ENCODE peak calls at places on chromosomes 7 and 10, in seven cellular contexts. V is vagina, D is body of pancreas, S is sigmoid colon, G is tibial nerve, A is thyroid gland, P is H54. R is an unnamed sample.

GRCh38 chr7:155288055-155288454 is 9.6 kb upstream of the INSIG1 start:
- DNase-seq in P (no peak), S (no peak), G (no peak), V (no peak), A (no peak), D (no peak), R (no peak)

GRCh38 chr10:1488970-1489548 is 248.3 kb downstream of the ADARB2 start:
- DNase-seq in D (no peak), P (no peak), S (no peak), V (no peak), A (no peak), G (no peak), R (no peak)

GRCh38 chr10:48603421-48604038 is 1.3 kb downstream of the ARHGAP22 start:
- DNase-seq in G (no peak), D (no peak), P (no peak), A (no peak), V (peak), S (peak), R (no peak)

GRCh38 chr7:26131056-26131589 is 20.9 kb upstream of the NFE2L3 start:
- DNase-seq in S (no peak), V (no peak), G (no peak), D (no peak), A (no peak), P (no peak), R (no peak)

GRCh38 chr7:38822556-38822955 is 86.4 kb downstream of the VPS41 start:
- DNase-seq in V (no peak), G (no peak), P (no peak), D (no peak), A (no peak), S (no peak), R (no peak)

GRCh38 chr10:121601458-121601857 is 3.2 kb upstream of the FGFR2 start:
- DNase-seq in V (no peak), S (no peak), G (no peak), A (no peak), P (no peak), D (no peak), R (no peak)

GRCh38 chr7:99762680-99763327 is 21.2 kb downstream of the CYP3A4 start:
- DNase-seq in P (peak), G (no peak), D (no peak), S (no peak), A (no peak), V (no peak), R (peak)

GRCh38 chr7:1725199-1725701 is 55.2 kb downstream of the ELFN1 start:
- DNase-seq in G (no peak), V (no peak), A (peak), D (peak), P (no peak), S (no peak), R (no peak)

GRCh38 chr7:33692956-33693355 is 212.4 kb upstream of the BMPER start:
- DNase-seq in G (no peak), P (peak), D (no peak), V (no peak), S (no peak), A (no peak), R (no peak)

GRCh38 chr10:36534471-36535002 is 590.9 kb upstream of the ANKRD30A start:
- DNase-seq in G (no peak), V (no peak), D (no peak), S (no peak), A (peak), P (peak), R (no peak)

GRCh38 chr7:14191686-14192098 is 202.2 kb upstream of the ETV1 start:
- DNase-seq in G (no peak), D (no peak), V (no peak), P (peak), S (no peak), A (no peak), R (no peak)

GRCh38 chr7:73864981-73865711 is 4.2 kb downstream of the TMEM270 start:
- DNase-seq in A (no peak), D (no peak), G (no peak), S (no peak), P (no peak), V (no peak), R (no peak)

GRCh38 chr10:100747826-100748231 is 2.4 kb downstream of the PAX2 start:
- DNase-seq in D (no peak), A (no peak), S (no peak), G (no peak), V (no peak), P (no peak), R (no peak)

GRCh38 chr10:42367532-42368230 is 270.7 kb downstream of the ZNF33B start:
- DNase-seq in P (peak), S (peak), V (no peak), G (peak), A (peak), D (peak), R (peak)

GRCh38 chr10:59019603-59020002 is 156.8 kb upstream of the PHYHIPL start:
- DNase-seq in G (no peak), D (no peak), V (no peak), S (no peak), A (no peak), P (no peak), R (no peak)

DNA sequence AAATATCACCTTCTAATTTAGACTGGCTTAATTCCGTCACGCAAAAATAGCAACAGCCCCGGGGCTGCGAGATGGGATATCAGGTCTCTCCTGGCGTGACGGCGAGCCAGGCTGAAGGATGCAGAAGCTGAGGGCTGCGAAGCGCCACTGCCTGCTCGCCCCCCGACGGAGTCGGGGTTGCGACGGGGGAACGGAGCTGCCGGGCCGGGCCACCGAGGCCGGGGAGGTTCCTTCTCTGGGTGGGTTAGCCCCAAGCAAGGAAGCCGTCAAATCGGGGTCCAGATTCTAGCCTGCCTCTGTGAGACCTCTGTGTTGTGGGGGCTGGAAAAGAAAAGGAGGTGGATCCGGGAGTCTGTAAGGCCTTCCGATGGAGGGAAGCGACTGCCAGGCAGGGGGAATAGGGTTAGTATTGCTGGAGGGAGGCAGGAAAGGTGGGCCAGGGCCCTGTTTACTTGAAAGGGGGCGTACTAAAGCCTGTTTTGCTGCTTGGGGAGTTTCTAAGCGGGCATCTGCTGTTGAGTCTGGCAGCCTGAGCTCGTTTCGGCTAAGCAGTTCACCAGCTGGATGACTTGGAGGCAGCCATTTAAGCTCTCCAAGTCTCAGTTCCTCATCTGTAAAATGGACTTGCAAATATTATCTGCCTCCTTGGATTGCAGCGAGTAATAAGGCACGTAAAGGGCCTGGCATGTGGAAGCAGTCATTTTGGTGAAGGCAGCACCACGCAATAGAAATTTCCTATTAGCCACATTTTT is 43.8 kb downstream of the LDB3 start:
- DNase-seq in D (peak), V (no peak), A (peak), S (peak), P (peak), G (no peak), R (peak)
- TF ChIP-seq POLR2A in D (no peak), V (no peak), A (no peak), S (no peak), P (no peak), G (no peak), R (no peak)

GRCh38 chr10:70477661-70478162 is 855 bp upstream of the PALD1 start:
- DNase-seq in A (no peak), G (no peak), D (no peak), V (no peak), P (no peak), S (no peak), R (peak)

GRCh38 chr10:70479161-70479531 is 579 bp downstream of the PALD1 start:
- DNase-seq in G (no peak), S (no peak), A (no peak), P (no peak), D (no peak), V (no peak), R (no peak)

GRCh38 chr10:70480254-70480861 is 1.8 kb downstream of the PALD1 start:
- DNase-seq in G (no peak), S (no peak), D (peak), A (no peak), P (no peak), V (no peak), R (no peak)

GRCh38 chr10:70479626-70480253 is 1.2 kb downstream of the PALD1 start:
- DNase-seq in D (no peak), P (no peak), G (no peak), V (no peak), S (no peak), A (no peak), R (no peak)

DNA sequence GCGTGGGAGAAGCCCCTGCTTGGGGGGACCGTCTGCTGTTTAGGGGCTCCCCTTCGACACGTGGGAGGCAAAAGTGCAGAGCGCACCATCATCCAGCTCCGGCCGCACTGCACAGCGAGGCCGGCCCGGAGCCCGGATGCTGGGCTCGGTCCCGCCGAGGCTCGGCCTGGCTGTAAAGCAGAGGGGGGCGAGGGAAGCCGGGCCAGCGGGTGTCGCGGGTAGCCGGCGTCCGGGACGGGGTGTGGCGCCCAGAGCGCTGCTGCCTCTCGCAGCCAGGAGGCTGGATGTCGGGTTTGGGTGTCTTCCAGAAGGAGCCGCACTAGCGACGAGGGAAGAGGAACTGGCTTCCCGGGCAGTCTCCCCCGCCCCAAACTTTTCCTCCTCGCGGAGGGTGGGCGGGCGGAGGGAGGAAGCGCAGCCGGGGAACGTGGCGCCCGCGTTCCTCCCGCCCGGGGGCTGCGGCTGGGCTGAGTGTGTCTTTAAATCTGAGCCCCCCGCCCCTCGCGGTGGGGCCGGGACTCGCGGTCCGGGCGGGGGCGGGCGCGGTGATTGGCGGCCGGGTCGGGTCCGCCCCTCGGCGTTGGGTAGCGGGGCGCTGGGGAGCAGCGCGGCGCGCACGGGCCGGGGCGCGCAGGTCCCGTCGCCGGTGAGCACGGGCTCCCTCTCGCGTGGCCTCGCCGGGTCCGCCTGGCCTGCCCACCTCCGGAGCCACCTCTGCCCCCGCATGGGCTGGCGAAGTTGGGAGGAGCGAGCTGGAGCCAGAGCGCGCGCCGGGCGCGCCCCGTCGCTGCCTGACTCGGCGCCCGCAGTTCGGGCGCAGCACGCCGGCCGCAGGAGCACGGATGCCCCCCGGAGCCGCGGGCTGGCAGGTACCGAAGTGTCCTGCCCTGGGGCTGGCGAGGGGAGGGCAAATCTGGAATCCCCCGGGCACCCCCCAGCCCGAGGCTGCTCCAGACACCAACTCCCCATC is at the start of gene PALD1:
- DNase-seq in G (peak), P (no peak), A (peak), D (peak), V (no peak), S (peak), R (peak)
- TF ChIP-seq POLR2A in G (no peak), P (no peak), A (no peak), D (no peak), V (peak), S (no peak), R (no peak)

GRCh38 chr10:74176380-74177139 is 25.5 kb downstream of the ADK start:
- DNase-seq in V (peak), D (peak), G (peak), A (peak), S (peak), P (peak), R (peak)
- TF ChIP-seq POLR2A in V (peak), D (peak), G (peak), A (no peak), S (peak), P (peak), R (peak)

DNA sequence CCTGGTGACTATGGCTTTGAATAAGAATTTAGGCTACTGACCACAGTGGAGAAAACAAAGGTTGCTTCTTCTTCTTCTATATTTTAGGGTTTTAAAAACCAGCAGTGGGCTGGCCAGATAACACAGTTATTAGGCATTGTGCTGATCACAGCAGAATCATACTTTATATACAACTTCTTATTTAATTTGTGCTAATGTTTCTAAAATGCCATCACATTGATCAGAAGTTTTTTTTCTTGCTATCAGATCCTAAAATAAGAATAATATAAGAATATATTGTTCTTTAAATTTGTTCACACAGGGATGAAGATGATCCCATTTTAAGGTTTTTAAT is 41.7 kb upstream of the PRKAR2B start:
- DNase-seq in V (no peak), P (no peak), A (no peak), D (no peak), S (no peak), G (no peak), R (no peak)
- TF ChIP-seq POLR2A in V (no peak), P (no peak), A (no peak), D (no peak), S (no peak), G (no peak), R (no peak)

DNA sequence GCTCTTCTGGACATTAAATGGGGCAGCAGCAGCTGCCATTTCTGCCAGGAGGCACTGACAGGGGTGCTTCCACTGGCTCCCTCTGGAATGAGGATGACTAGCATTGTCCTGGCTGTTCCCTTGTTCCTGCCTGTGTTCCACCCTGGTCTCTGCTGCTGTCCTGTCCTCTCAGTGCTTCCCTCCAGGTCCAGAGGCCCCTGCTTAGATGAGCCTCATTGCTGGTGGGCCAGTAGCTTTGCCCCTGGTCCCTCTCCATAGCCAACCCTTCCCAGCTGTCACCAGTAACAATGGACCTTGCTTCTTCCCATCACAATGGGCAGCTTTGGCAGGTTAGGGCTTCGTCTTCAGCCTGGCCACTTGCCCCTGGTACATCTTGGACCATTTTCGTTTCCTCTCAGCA is 561.1 kb downstream of the TCERG1L start:
- DNase-seq in V (no peak), D (no peak), G (no peak), P (no peak), S (peak), A (no peak), R (no peak)
- TF ChIP-seq POLR2A in V (no peak), D (no peak), G (no peak), P (no peak), S (no peak), A (no peak), R (no peak)

R was measured in testis.